ENCODE peak calls at places on chromosomes 6 and 20, in four cellular contexts. One of them, this sample, is unnamed.

GRCh38 chr6:15748341-15748740 is 85.5 kb upstream of the DTNBP1 start:
- DNase-seq in right lobe of liver: no peak
- DNase-seq in endothelial cell of umbilical vein: no peak
- DNase-seq in upper lobe of left lung: no peak
- DNase-seq in this sample: no peak

GRCh38 chr6:156029296-156029985 is 573.8 kb upstream of the NOX3 start:
- DNase-seq in right lobe of liver: no peak
- DNase-seq in endothelial cell of umbilical vein: no peak
- DNase-seq in upper lobe of left lung: no peak
- DNase-seq in this sample: no peak

GRCh38 chr6:106794129-106794528 is 164.8 kb downstream of the QRSL1 start:
- DNase-seq in right lobe of liver: no peak
- DNase-seq in endothelial cell of umbilical vein: no peak
- DNase-seq in upper lobe of left lung: no peak
- DNase-seq in this sample: no peak

GRCh38 chr20:31698803-31699718 is 23.6 kb downstream of the BCL2L1 start:
- DNase-seq in right lobe of liver: peak; percentile 57
- DNase-seq in endothelial cell of umbilical vein: peak; percentile 96
- DNase-seq in upper lobe of left lung: peak; percentile 92
- DNase-seq in this sample: no peak

GRCh38 chr6:169096326-169096882 is 157.2 kb downstream of the THBS2 start:
- DNase-seq in right lobe of liver: no peak
- DNase-seq in endothelial cell of umbilical vein: no peak
- DNase-seq in upper lobe of left lung: no peak
- DNase-seq in this sample: no peak

GRCh38 chr20:44166477-44166876 is 20.5 kb downstream of the JPH2 start:
- DNase-seq in right lobe of liver: no peak
- DNase-seq in endothelial cell of umbilical vein: no peak
- DNase-seq in upper lobe of left lung: no peak
- DNase-seq in this sample: no peak

GRCh38 chr6:118993803-118994231 is 58.9 kb upstream of the MCM9 start:
- DNase-seq in right lobe of liver: no peak
- DNase-seq in endothelial cell of umbilical vein: no peak
- DNase-seq in upper lobe of left lung: no peak
- DNase-seq in this sample: no peak

GRCh38 chr20:50916257-50916656 is 15.0 kb downstream of the ADNP start:
- DNase-seq in right lobe of liver: no peak
- DNase-seq in endothelial cell of umbilical vein: peak; percentile 51
- DNase-seq in upper lobe of left lung: no peak
- DNase-seq in this sample: no peak

GRCh38 chr20:17680836-17681740 is 954 bp downstream of the RRBP1 start:
- DNase-seq in right lobe of liver: peak; percentile 90
- DNase-seq in endothelial cell of umbilical vein: peak; percentile 49
- DNase-seq in upper lobe of left lung: peak; percentile 87
- DNase-seq in this sample: peak; percentile 68

GRCh38 chr6:139882234-139882633 is 507.8 kb upstream of the CITED2 start:
- DNase-seq in right lobe of liver: no peak
- DNase-seq in endothelial cell of umbilical vein: peak; percentile 55
- DNase-seq in upper lobe of left lung: no peak
- DNase-seq in this sample: no peak

GRCh38 chr6:21200056-21200870 is 393.3 kb upstream of the SOX4 start:
- DNase-seq in right lobe of liver: no peak
- DNase-seq in endothelial cell of umbilical vein: peak; percentile 48
- DNase-seq in upper lobe of left lung: no peak
- DNase-seq in this sample: no peak

GRCh38 chr6:85864453-85865401 is 222.0 kb upstream of the SYNCRIP start:
- DNase-seq in right lobe of liver: no peak
- DNase-seq in endothelial cell of umbilical vein: peak; percentile 42
- DNase-seq in upper lobe of left lung: no peak
- DNase-seq in this sample: no peak

GRCh38 chr6:10472634-10473033 is 48.5 kb upstream of the GCNT2 start:
- DNase-seq in right lobe of liver: no peak
- DNase-seq in endothelial cell of umbilical vein: no peak
- DNase-seq in upper lobe of left lung: no peak
- DNase-seq in this sample: no peak

GRCh38 chr6:1904494-1904854 is 294.8 kb downstream of the FOXC1 start:
- DNase-seq in right lobe of liver: no peak
- DNase-seq in endothelial cell of umbilical vein: peak; percentile 81
- DNase-seq in upper lobe of left lung: no peak
- DNase-seq in this sample: no peak

GRCh38 chr6:1593958-1594314 is 15.8 kb upstream of the FOXC1 start:
- DNase-seq in right lobe of liver: no peak
- DNase-seq in endothelial cell of umbilical vein: no peak
- DNase-seq in upper lobe of left lung: no peak
- DNase-seq in this sample: no peak

GRCh38 chr20:43669332-43669731 is 2.4 kb downstream of the MYBL2 start:
- DNase-seq in right lobe of liver: peak; percentile 81
- DNase-seq in endothelial cell of umbilical vein: peak; percentile 41
- DNase-seq in upper lobe of left lung: no peak
- DNase-seq in this sample: no peak

GRCh38 chr6:28922004-28922840 is 1.6 kb downstream of the TRIM27 start:
- DNase-seq in right lobe of liver: peak; percentile 53
- DNase-seq in endothelial cell of umbilical vein: no peak
- DNase-seq in upper lobe of left lung: peak; percentile 64
- DNase-seq in this sample: no peak

GRCh38 chr6:33839399-33840063 is 35.7 kb upstream of the MLN start:
- DNase-seq in right lobe of liver: no peak
- DNase-seq in endothelial cell of umbilical vein: no peak
- DNase-seq in upper lobe of left lung: no peak
- DNase-seq in this sample: no peak

GRCh38 chr20:63381781-63382431 is 20.8 kb upstream of the CHRNA4 start:
- DNase-seq in right lobe of liver: no peak
- DNase-seq in endothelial cell of umbilical vein: peak; percentile 18
- DNase-seq in upper lobe of left lung: no peak
- DNase-seq in this sample: no peak

GRCh38 chr6:75993236-75994162 is 79.0 kb downstream of the IMPG1 start:
- DNase-seq in right lobe of liver: no peak
- DNase-seq in endothelial cell of umbilical vein: no peak
- DNase-seq in upper lobe of left lung: no peak
- DNase-seq in this sample: no peak

GRCh38 chr6:11826779-11827178 is 48.2 kb upstream of the ADTRP start:
- DNase-seq in right lobe of liver: no peak
- DNase-seq in endothelial cell of umbilical vein: no peak
- DNase-seq in upper lobe of left lung: no peak
- DNase-seq in this sample: no peak

GRCh38 chr6:166561766-166562165 is 24.7 kb downstream of the RAMACL start:
- DNase-seq in right lobe of liver: no peak
- DNase-seq in endothelial cell of umbilical vein: no peak
- DNase-seq in upper lobe of left lung: no peak
- DNase-seq in this sample: no peak

GRCh38 chr6:32825966-32826365 is 9.2 kb upstream of the HLA-DOB start:
- DNase-seq in right lobe of liver: no peak
- DNase-seq in endothelial cell of umbilical vein: peak; percentile 48
- DNase-seq in upper lobe of left lung: no peak
- DNase-seq in this sample: no peak

GRCh38 chr6:75421316-75422023 is 72.1 kb downstream of the FILIP1 start:
- DNase-seq in right lobe of liver: no peak
- DNase-seq in endothelial cell of umbilical vein: no peak
- DNase-seq in upper lobe of left lung: no peak
- DNase-seq in this sample: no peak

GRCh38 chr20:52060794-52061714 is 130.5 kb downstream of the ZFP64 start:
- DNase-seq in right lobe of liver: no peak
- DNase-seq in endothelial cell of umbilical vein: peak; percentile 82
- DNase-seq in upper lobe of left lung: no peak
- DNase-seq in this sample: no peak

GRCh38 chr20:46647469-46647868 is 3.8 kb downstream of the SLC13A3 start:
- DNase-seq in right lobe of liver: no peak
- DNase-seq in endothelial cell of umbilical vein: no peak
- DNase-seq in upper lobe of left lung: no peak
- DNase-seq in this sample: no peak

GRCh38 chr20:5127859-5128409 is 1.1 kb downstream of the CDS2 start:
- DNase-seq in right lobe of liver: no peak
- DNase-seq in endothelial cell of umbilical vein: no peak
- DNase-seq in upper lobe of left lung: peak; percentile 30
- DNase-seq in this sample: no peak

GRCh38 chr6:32700391-32701040 is 34.1 kb upstream of the HLA-DQB1 start:
- DNase-seq in right lobe of liver: no peak
- DNase-seq in endothelial cell of umbilical vein: peak; percentile 67
- DNase-seq in upper lobe of left lung: peak; percentile 60
- DNase-seq in this sample: peak; percentile 25

GRCh38 chr20:60087563-60088105 is 129.4 kb downstream of the CDH26 start:
- DNase-seq in right lobe of liver: no peak
- DNase-seq in endothelial cell of umbilical vein: no peak
- DNase-seq in upper lobe of left lung: no peak
- DNase-seq in this sample: no peak

GRCh38 chr6:26520840-26521484 is 17.2 kb upstream of the HMGN4 start:
- DNase-seq in right lobe of liver: peak; percentile 90
- DNase-seq in endothelial cell of umbilical vein: peak; percentile 88
- DNase-seq in upper lobe of left lung: peak; percentile 86
- DNase-seq in this sample: peak; percentile 87
- TF ChIP-seq POLR2A in right lobe of liver: no peak
- TF ChIP-seq POLR2A in endothelial cell of umbilical vein: peak; percentile 68
- TF ChIP-seq POLR2A in upper lobe of left lung: no peak
- TF ChIP-seq POLR2A in this sample: no peak

GRCh38 chr6:111662192-111662793 is 56.6 kb upstream of the TRAF3IP2 start:
- DNase-seq in right lobe of liver: no peak
- DNase-seq in endothelial cell of umbilical vein: no peak
- DNase-seq in upper lobe of left lung: no peak
- DNase-seq in this sample: no peak
- H3K27ac ChIP-seq in right lobe of liver: peak overlapping the region; percentile 11
- H3K27ac ChIP-seq in endothelial cell of umbilical vein: no peak overlapping the region
- H3K27ac ChIP-seq in upper lobe of left lung: peak overlapping the region; percentile 39
- H3K27ac ChIP-seq in this sample: peak overlapping the region; percentile 89

GRCh38 chr6:52516943-52517342 is 59.9 kb downstream of the TRAM2 start:
- DNase-seq in right lobe of liver: no peak
- DNase-seq in endothelial cell of umbilical vein: no peak
- DNase-seq in upper lobe of left lung: no peak
- DNase-seq in this sample: no peak

GRCh38 chr6:52516269-52516668 is 60.6 kb downstream of the TRAM2 start:
- DNase-seq in right lobe of liver: no peak
- DNase-seq in endothelial cell of umbilical vein: no peak
- DNase-seq in upper lobe of left lung: no peak
- DNase-seq in this sample: no peak

GRCh38 chr6:52519618-52520017 is 57.2 kb downstream of the TRAM2 start:
- DNase-seq in right lobe of liver: no peak
- DNase-seq in endothelial cell of umbilical vein: peak; percentile 29
- DNase-seq in upper lobe of left lung: no peak
- DNase-seq in this sample: no peak

GRCh38 chr6:52518279-52518944 is 58.4 kb downstream of the TRAM2 start:
- DNase-seq in right lobe of liver: peak; percentile 69
- DNase-seq in endothelial cell of umbilical vein: no peak
- DNase-seq in upper lobe of left lung: no peak
- DNase-seq in this sample: no peak

GRCh38 chr6:52517502-52518278 is 59.2 kb downstream of the TRAM2 start:
- DNase-seq in right lobe of liver: peak; percentile 88
- DNase-seq in endothelial cell of umbilical vein: peak; percentile 94
- DNase-seq in upper lobe of left lung: peak; percentile 70
- DNase-seq in this sample: peak; percentile 80
- TF ChIP-seq POLR2A in right lobe of liver: peak; percentile 50
- TF ChIP-seq POLR2A in endothelial cell of umbilical vein: peak; percentile 27
- TF ChIP-seq POLR2A in upper lobe of left lung: no peak
- TF ChIP-seq POLR2A in this sample: no peak

GRCh38 chr6:17835784-17836183 is 129.1 kb upstream of the NUP153 start:
- DNase-seq in right lobe of liver: no peak
- DNase-seq in endothelial cell of umbilical vein: no peak
- DNase-seq in upper lobe of left lung: no peak
- DNase-seq in this sample: no peak

GRCh38 chr6:17826301-17826700 is 119.6 kb upstream of the NUP153 start:
- DNase-seq in right lobe of liver: no peak
- DNase-seq in endothelial cell of umbilical vein: peak; percentile 37
- DNase-seq in upper lobe of left lung: no peak
- DNase-seq in this sample: no peak

GRCh38 chr6:17831135-17831534 is 124.4 kb upstream of the NUP153 start:
- DNase-seq in right lobe of liver: no peak
- DNase-seq in endothelial cell of umbilical vein: peak; percentile 98
- DNase-seq in upper lobe of left lung: no peak
- DNase-seq in this sample: no peak

GRCh38 chr6:17828149-17828548 is 121.4 kb upstream of the NUP153 start:
- DNase-seq in right lobe of liver: no peak
- DNase-seq in endothelial cell of umbilical vein: no peak
- DNase-seq in upper lobe of left lung: no peak
- DNase-seq in this sample: no peak

DNA sequence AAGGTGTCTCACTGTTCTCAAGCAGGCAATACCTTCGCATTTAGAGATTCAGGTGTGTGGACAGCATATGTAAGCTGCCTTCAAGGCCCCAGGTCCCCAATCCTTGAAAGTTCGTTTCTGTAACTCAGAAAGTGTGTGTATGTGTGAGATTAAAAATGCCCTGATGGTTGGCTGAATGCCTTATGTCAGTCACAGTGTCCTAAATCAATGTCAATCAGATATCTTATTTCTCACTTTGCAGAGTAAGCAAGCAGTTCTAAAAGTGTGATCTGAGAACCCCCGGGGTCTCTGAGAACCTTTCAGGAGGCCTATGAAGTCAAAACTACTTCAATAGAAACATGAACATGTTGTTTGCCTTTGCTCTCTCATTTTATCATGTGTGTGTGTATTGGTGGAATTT is 123.2 kb upstream of the NUP153 start:
- DNase-seq in right lobe of liver: no peak
- DNase-seq in endothelial cell of umbilical vein: no peak
- DNase-seq in upper lobe of left lung: no peak
- DNase-seq in this sample: no peak
- H3K27ac ChIP-seq in right lobe of liver: no peak overlapping the region
- H3K27ac ChIP-seq in endothelial cell of umbilical vein: peak overlapping the region; percentile 96
- H3K27ac ChIP-seq in upper lobe of left lung: no peak overlapping the region
- H3K27ac ChIP-seq in this sample: no peak overlapping the region